ENCODE peak calls at places on chromosomes 4 and X, in five cellular contexts. One of them, this sample, is unnamed. For H3K4me1, the result is how much of the 10 kb centered on the place peaks cover.

GRCh38 chr4:178240891-178241290 is 798.7 kb upstream of the AGA start:
- ATAC-seq in A549: no peak
- ATAC-seq in HepG2: no peak
- ATAC-seq in K562: no peak
- ATAC-seq in upper lobe of left lung: peak
- ATAC-seq in this sample: no peak

GRCh38 chr4:44646151-44646550 is 5.3 kb downstream of the YIPF7 start:
- ATAC-seq in upper lobe of left lung: no peak
- ATAC-seq in HepG2: no peak
- ATAC-seq in K562: no peak
- ATAC-seq in A549: no peak
- ATAC-seq in this sample: no peak

GRCh38 chrX:31092970-31093638 is 21.3 kb upstream of the FTHL17 start:
- ATAC-seq in A549: no peak
- ATAC-seq in upper lobe of left lung: no peak
- ATAC-seq in K562: no peak
- ATAC-seq in HepG2: no peak
- ATAC-seq in this sample: no peak

GRCh38 chr4:123419885-123420743 is 23.5 kb downstream of the SPRY1 start:
- ATAC-seq in A549: no peak
- ATAC-seq in K562: no peak
- ATAC-seq in upper lobe of left lung: no peak
- ATAC-seq in HepG2: no peak
- ATAC-seq in this sample: no peak

GRCh38 chrX:115960440-115961084 is 210.0 kb upstream of the AGTR2 start:
- ATAC-seq in A549: peak
- ATAC-seq in K562: no peak
- ATAC-seq in upper lobe of left lung: no peak
- ATAC-seq in HepG2: no peak
- ATAC-seq in this sample: no peak

GRCh38 chr4:173410106-173410505 is 11.2 kb upstream of the SCRG1 start:
- ATAC-seq in K562: peak
- ATAC-seq in HepG2: no peak
- ATAC-seq in upper lobe of left lung: no peak
- ATAC-seq in A549: no peak
- ATAC-seq in this sample: no peak

GRCh38 chr4:36872679-36873078 is 371.9 kb upstream of the NWD2 start:
- ATAC-seq in upper lobe of left lung: no peak
- ATAC-seq in K562: no peak
- ATAC-seq in A549: no peak
- ATAC-seq in HepG2: no peak
- ATAC-seq in this sample: no peak

GRCh38 chr4:4693258-4693657 is 151.4 kb upstream of the STX18 start:
- ATAC-seq in upper lobe of left lung: no peak
- ATAC-seq in HepG2: peak
- ATAC-seq in A549: no peak
- ATAC-seq in K562: no peak
- ATAC-seq in this sample: no peak

GRCh38 chrX:134821370-134821769 is 163.1 kb upstream of the PLAC1 start:
- ATAC-seq in HepG2: no peak
- ATAC-seq in K562: no peak
- ATAC-seq in upper lobe of left lung: no peak
- ATAC-seq in A549: no peak
- ATAC-seq in this sample: no peak

GRCh38 chr4:140048419-140049022 is 105.5 kb downstream of the MAML3 start:
- ATAC-seq in A549: no peak
- ATAC-seq in K562: no peak
- ATAC-seq in upper lobe of left lung: no peak
- ATAC-seq in HepG2: no peak
- ATAC-seq in this sample: no peak

GRCh38 chrX:98931194-98931593 is 1478.9 kb downstream of the PCDH19 start:
- ATAC-seq in HepG2: no peak
- ATAC-seq in upper lobe of left lung: no peak
- ATAC-seq in K562: no peak
- ATAC-seq in A549: no peak
- ATAC-seq in this sample: no peak

GRCh38 chr4:183154701-183155391 is 55.8 kb downstream of the WWC2 start:
- ATAC-seq in A549: no peak
- ATAC-seq in HepG2: peak
- ATAC-seq in upper lobe of left lung: no peak
- ATAC-seq in K562: no peak
- ATAC-seq in this sample: no peak

GRCh38 chr4:99722006-99722405 is 64.4 kb upstream of the C4orf54 start:
- ATAC-seq in A549: no peak
- ATAC-seq in K562: no peak
- ATAC-seq in upper lobe of left lung: no peak
- ATAC-seq in HepG2: no peak
- ATAC-seq in this sample: no peak

GRCh38 chrX:116526010-116526409 is 63.2 kb upstream of the CT83 start:
- ATAC-seq in A549: no peak
- ATAC-seq in K562: no peak
- ATAC-seq in upper lobe of left lung: no peak
- ATAC-seq in HepG2: no peak
- ATAC-seq in this sample: no peak

GRCh38 chr4:81257021-81257420 is 42.0 kb upstream of the PRKG2 start:
- ATAC-seq in K562: no peak
- ATAC-seq in upper lobe of left lung: no peak
- ATAC-seq in HepG2: no peak
- ATAC-seq in A549: no peak
- ATAC-seq in this sample: no peak

GRCh38 chr4:140353836-140354235 is 19.6 kb upstream of the SCOC start:
- ATAC-seq in HepG2: no peak
- ATAC-seq in K562: no peak
- ATAC-seq in upper lobe of left lung: no peak
- ATAC-seq in A549: no peak
- ATAC-seq in this sample: no peak

GRCh38 chr4:56630876-56631666 is 50.0 kb downstream of the HOPX start:
- ATAC-seq in K562: no peak
- ATAC-seq in A549: no peak
- ATAC-seq in upper lobe of left lung: no peak
- ATAC-seq in HepG2: no peak
- ATAC-seq in this sample: no peak

GRCh38 chrX:19283597-19284339 is 60.0 kb upstream of the PDHA1 start:
- ATAC-seq in upper lobe of left lung: no peak
- ATAC-seq in A549: no peak
- ATAC-seq in K562: no peak
- ATAC-seq in HepG2: no peak
- ATAC-seq in this sample: no peak

GRCh38 chrX:100650841-100651240 is 6.8 kb downstream of the SRPX2 start:
- ATAC-seq in K562: no peak
- ATAC-seq in upper lobe of left lung: no peak
- ATAC-seq in A549: no peak
- ATAC-seq in HepG2: no peak
- ATAC-seq in this sample: no peak

GRCh38 chrX:70254909-70255308 is 5.1 kb downstream of the P2RY4 start:
- ATAC-seq in HepG2: peak
- ATAC-seq in K562: no peak
- ATAC-seq in A549: no peak
- ATAC-seq in upper lobe of left lung: no peak
- ATAC-seq in this sample: no peak

GRCh38 chr4:15703439-15703838 is 574 bp downstream of the BST1 start:
- ATAC-seq in HepG2: no peak
- ATAC-seq in A549: peak
- ATAC-seq in upper lobe of left lung: peak
- ATAC-seq in K562: no peak
- ATAC-seq in this sample: peak

GRCh38 chrX:69119122-69119521 is 46.1 kb downstream of the PJA1 start:
- ATAC-seq in A549: no peak
- ATAC-seq in upper lobe of left lung: no peak
- ATAC-seq in K562: no peak
- ATAC-seq in HepG2: no peak
- ATAC-seq in this sample: no peak

GRCh38 chrX:57282568-57282967 is 3.9 kb upstream of the FAAH2 start:
- ATAC-seq in A549: peak
- ATAC-seq in upper lobe of left lung: no peak
- ATAC-seq in K562: no peak
- ATAC-seq in HepG2: peak
- ATAC-seq in this sample: no peak

GRCh38 chr4:52144303-52144849 is 93.3 kb downstream of the SPATA18 start:
- ATAC-seq in K562: no peak
- ATAC-seq in upper lobe of left lung: no peak
- ATAC-seq in A549: no peak
- ATAC-seq in HepG2: peak
- ATAC-seq in this sample: no peak

GRCh38 chr4:36348403-36348938 is 67.1 kb downstream of the DTHD1 start:
- ATAC-seq in upper lobe of left lung: no peak
- ATAC-seq in HepG2: no peak
- ATAC-seq in K562: no peak
- ATAC-seq in A549: no peak
- ATAC-seq in this sample: no peak

GRCh38 chr4:31045724-31046318 is 325.7 kb downstream of the PCDH7 start:
- ATAC-seq in upper lobe of left lung: no peak
- ATAC-seq in K562: no peak
- ATAC-seq in A549: peak
- ATAC-seq in HepG2: no peak
- ATAC-seq in this sample: no peak

GRCh38 chr4:47862297-47862696 is 24.4 kb upstream of the CORIN start:
- ATAC-seq in K562: no peak
- ATAC-seq in A549: no peak
- ATAC-seq in upper lobe of left lung: no peak
- ATAC-seq in HepG2: no peak
- ATAC-seq in this sample: no peak

GRCh38 chr4:83212041-83212851 is 72.4 kb downstream of the COQ2 start:
- ATAC-seq in upper lobe of left lung: peak
- ATAC-seq in K562: no peak
- ATAC-seq in A549: no peak
- ATAC-seq in HepG2: no peak
- ATAC-seq in this sample: no peak

GRCh38 chr4:122117743-122118142 is 34.4 kb upstream of the BLTP1 start:
- ATAC-seq in upper lobe of left lung: no peak
- ATAC-seq in K562: peak
- ATAC-seq in A549: no peak
- ATAC-seq in HepG2: no peak
- ATAC-seq in this sample: no peak

GRCh38 chr4:145904413-145905177 is 34.0 kb downstream of the ZNF827 start:
- ATAC-seq in K562: no peak
- ATAC-seq in upper lobe of left lung: no peak
- ATAC-seq in HepG2: no peak
- ATAC-seq in A549: no peak
- ATAC-seq in this sample: no peak

GRCh38 chr4:10267066-10267465 is 150.5 kb upstream of the WDR1 start:
- ATAC-seq in A549: no peak
- ATAC-seq in upper lobe of left lung: no peak
- ATAC-seq in HepG2: no peak
- ATAC-seq in K562: no peak
- ATAC-seq in this sample: no peak

GRCh38 chr4:151968643-151969042 is 207.8 kb upstream of the GATB start:
- ATAC-seq in K562: no peak
- ATAC-seq in upper lobe of left lung: no peak
- ATAC-seq in HepG2: no peak
- ATAC-seq in A549: no peak
- ATAC-seq in this sample: no peak

GRCh38 chr4:151962138-151962845 is 201.5 kb upstream of the GATB start:
- ATAC-seq in A549: no peak
- ATAC-seq in HepG2: no peak
- ATAC-seq in K562: no peak
- ATAC-seq in upper lobe of left lung: no peak
- ATAC-seq in this sample: no peak

GRCh38 chr4:151961456-151961855 is 200.6 kb upstream of the GATB start:
- ATAC-seq in HepG2: no peak
- ATAC-seq in A549: no peak
- ATAC-seq in upper lobe of left lung: no peak
- ATAC-seq in K562: no peak
- ATAC-seq in this sample: no peak

DNA sequence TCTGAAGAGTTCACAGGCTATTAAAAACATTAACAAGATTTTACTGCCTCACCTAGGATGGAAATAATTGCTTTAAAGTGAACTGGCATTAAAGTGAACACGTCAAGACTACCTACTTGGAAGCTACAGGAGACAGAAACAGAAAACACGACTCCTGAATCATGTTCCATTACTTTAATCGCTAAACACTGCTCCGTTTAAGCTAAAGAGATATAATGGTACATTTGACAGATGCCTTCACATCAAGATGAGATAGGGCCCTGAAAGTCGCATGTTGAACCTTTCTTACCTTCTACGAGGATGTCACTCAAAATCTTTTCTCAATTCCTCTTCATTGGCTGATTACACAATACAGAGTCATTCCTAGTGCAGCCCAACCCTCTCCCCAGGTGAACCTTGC is 206.3 kb upstream of the GATB start:
- ATAC-seq in HepG2: no peak
- ATAC-seq in A549: no peak
- ATAC-seq in K562: no peak
- ATAC-seq in upper lobe of left lung: no peak
- ATAC-seq in this sample: no peak
- TF ChIP-seq EP300 in HepG2: no peak
- TF ChIP-seq EP300 in A549: no peak
- TF ChIP-seq EP300 in K562: no peak
- TF ChIP-seq EP300 in upper lobe of left lung: no peak
- TF ChIP-seq EP300 in this sample: no peak

GRCh38 chr4:7842384-7843279 is 97.0 kb downstream of the AFAP1 start:
- ATAC-seq in K562: no peak
- ATAC-seq in HepG2: no peak
- ATAC-seq in A549: peak
- ATAC-seq in upper lobe of left lung: peak
- ATAC-seq in this sample: peak
- H3K4me1 ChIP-seq in K562: under half
- H3K4me1 ChIP-seq in HepG2: under half
- H3K4me1 ChIP-seq in A549: half or more
- H3K4me1 ChIP-seq in upper lobe of left lung: under half
- H3K4me1 ChIP-seq in this sample: under half

GRCh38 chrX:74781507-74782034 is 143.7 kb downstream of the NEXMIF start:
- ATAC-seq in A549: no peak
- ATAC-seq in upper lobe of left lung: no peak
- ATAC-seq in HepG2: no peak
- ATAC-seq in K562: no peak
- ATAC-seq in this sample: no peak

GRCh38 chrX:74788545-74789086 is 136.6 kb downstream of the NEXMIF start:
- ATAC-seq in K562: no peak
- ATAC-seq in HepG2: no peak
- ATAC-seq in upper lobe of left lung: no peak
- ATAC-seq in A549: no peak
- ATAC-seq in this sample: no peak

GRCh38 chrX:74779175-74779574 is 146.1 kb downstream of the NEXMIF start:
- ATAC-seq in A549: no peak
- ATAC-seq in K562: no peak
- ATAC-seq in upper lobe of left lung: no peak
- ATAC-seq in HepG2: no peak
- ATAC-seq in this sample: peak

GRCh38 chrX:74784629-74785028 is 140.6 kb downstream of the NEXMIF start:
- ATAC-seq in A549: no peak
- ATAC-seq in HepG2: no peak
- ATAC-seq in K562: no peak
- ATAC-seq in upper lobe of left lung: no peak
- ATAC-seq in this sample: no peak
- TF ChIP-seq EP300 in A549: no peak
- TF ChIP-seq EP300 in HepG2: no peak
- TF ChIP-seq EP300 in K562: no peak
- TF ChIP-seq EP300 in upper lobe of left lung: no peak
- TF ChIP-seq EP300 in this sample: no peak

DNA sequence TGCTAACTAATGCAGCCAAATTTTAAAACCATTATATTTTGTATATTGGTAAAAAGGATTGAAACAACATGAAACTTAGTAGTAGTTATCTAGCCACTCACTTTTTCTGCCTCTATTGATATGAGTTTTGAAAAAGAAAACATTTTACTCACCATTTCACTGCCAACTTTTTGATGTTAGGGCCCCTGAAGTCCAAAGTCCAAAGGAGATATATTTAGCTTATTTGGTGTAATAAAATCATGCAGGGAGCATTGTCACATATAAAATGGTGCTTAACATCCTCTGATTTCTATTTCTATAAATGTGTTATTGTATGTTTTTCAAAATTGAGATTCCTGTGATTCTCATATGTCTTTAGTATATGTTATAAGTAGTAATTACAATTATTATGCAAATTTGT is 24.5 kb upstream of the CXCL3 start:
- ATAC-seq in K562: no peak
- ATAC-seq in HepG2: no peak
- ATAC-seq in upper lobe of left lung: no peak
- ATAC-seq in A549: no peak
- ATAC-seq in this sample: no peak
- H3K4me1 ChIP-seq in K562: under half
- H3K4me1 ChIP-seq in HepG2: under half
- H3K4me1 ChIP-seq in upper lobe of left lung: under half
- H3K4me1 ChIP-seq in A549: under half
- H3K4me1 ChIP-seq in this sample: under half

This sample was measured in gastroesophageal sphincter.